ENCODE peak calls at places on chromosomes 2 and 18, in ten cellular contexts. A is pancreas, I is H4, E is endothelial cell, T is mesothelial cell of epicardium, U is glutamatergic neuron, V is sciatic nerve, G is NCI-H524, Q is GM13977, M is NCI-H1417. Z is an unnamed sample.

GRCh38 chr2:232541195-232541960 is 1.9 kb downstream of the CHRNG start:
- DNase-seq in I (no peak), M (no peak), U (no peak), A (peak), G (no peak), E (no peak), T (no peak), V (peak), Q (no peak), Z (no peak)

GRCh38 chr2:128415768-128416039 is 97.0 kb upstream of the HS6ST1 start:
- DNase-seq in U (no peak), G (no peak), T (no peak), A (no peak), M (no peak), Q (no peak), V (no peak), E (no peak), I (no peak), Z (no peak)

GRCh38 chr2:239411549-239412319 is 10.9 kb upstream of the HDAC4 start:
- DNase-seq in A (no peak), Q (no peak), G (no peak), E (no peak), I (no peak), V (no peak), T (no peak), U (no peak), M (no peak), Z (no peak)

GRCh38 chr2:98608118-98608961 is at the start of the genes COA5 and UNC50:
- DNase-seq in U (peak), E (peak), V (peak), M (peak), G (peak), A (peak), Q (peak), I (peak), T (peak), Z (peak)

GRCh38 chr2:241898681-241899270 is 29.2 kb downstream of the RTP5 start:
- DNase-seq in T (no peak), G (no peak), E (no peak), I (no peak), U (no peak), A (peak), M (peak), Q (no peak), V (no peak), Z (no peak)

GRCh38 chr2:18406219-18406618 is 154.2 kb downstream of the RDH14 start:
- DNase-seq in A (no peak), I (no peak), V (no peak), M (no peak), E (no peak), G (no peak), T (no peak), Q (no peak), U (no peak), Z (no peak)

GRCh38 chr2:194363878-194364277 is 1293.1 kb upstream of the SLC39A10 start:
- DNase-seq in I (no peak), M (no peak), T (no peak), E (no peak), U (no peak), Q (no peak), A (no peak), V (no peak), G (peak), Z (no peak)

GRCh38 chr2:157785200-157785599 is 90.9 kb downstream of the ACVR1 start:
- DNase-seq in Q (no peak), A (no peak), T (no peak), U (no peak), I (peak), M (peak), E (no peak), V (no peak), G (peak), Z (no peak)

GRCh38 chr2:70615222-70615621 is 61.6 kb upstream of the TGFA start:
- DNase-seq in E (no peak), G (no peak), A (no peak), M (no peak), V (no peak), T (no peak), I (no peak), Q (no peak), U (no peak), Z (no peak)

GRCh38 chr2:8430628-8431027 is 251.2 kb upstream of the ID2 start:
- DNase-seq in M (no peak), I (no peak), A (no peak), Q (no peak), V (no peak), U (no peak), G (no peak), E (no peak), T (no peak), Z (no peak)

GRCh38 chr2:88057437-88057844 is 1.9 kb upstream of the KRCC1 start:
- DNase-seq in Q (no peak), T (no peak), V (no peak), A (no peak), G (no peak), U (no peak), I (no peak), E (no peak), M (no peak), Z (no peak)

GRCh38 chr18:63321291-63321690 is 1.7 kb upstream of the BCL2 start:
- DNase-seq in T (no peak), M (no peak), V (no peak), A (no peak), U (no peak), G (no peak), E (no peak), Q (no peak), I (no peak), Z (no peak)

GRCh38 chr18:63322246-63322645 is 2.7 kb upstream of the BCL2 start:
- DNase-seq in Q (no peak), I (no peak), M (no peak), A (no peak), T (no peak), G (no peak), V (no peak), U (no peak), E (no peak), Z (no peak)

Z was measured in central memory CD4-positive, alpha-beta T cell.